ENCODE peak calls at places on chromosome 5, in ten cellular contexts. O, T, W, A, G, N, F, Z, I and Y are unnamed samples.

GRCh38 chr5:17412760-17413671 is 85.0 kb upstream of the TAF11L2 start:
- DNase-seq in I (no peak), T (no peak), W (no peak), F (no peak), G (no peak), Z (no peak), O (no peak), A (no peak), N (no peak), Y (no peak)

GRCh38 chr5:5104550-5104949 is 35.6 kb upstream of the ADAMTS16 start:
- DNase-seq in O (no peak), I (no peak), A (no peak), N (no peak), F (no peak), Z (no peak), W (no peak), G (no peak), T (no peak), Y (no peak)

GRCh38 chr5:143887302-143887638 is 75.3 kb downstream of the HMHB1 start:
- DNase-seq in F (peak; percentile 49), A (peak; percentile 74), T (peak; percentile 78), N (peak; percentile 73), Z (peak; percentile 61), O (no peak), W (peak; percentile 52), G (peak; percentile 23), I (peak; percentile 26), Y (no peak)

GRCh38 chr5:124234022-124234899 is 512.2 kb downstream of the ZNF608 start:
- DNase-seq in A (no peak), N (no peak), O (no peak), G (no peak), Z (no peak), T (no peak), F (no peak), I (no peak), W (no peak), Y (no peak)

GRCh38 chr5:171750316-171750788 is 35.3 kb upstream of the SMIM23 start:
- DNase-seq in A (no peak), G (no peak), W (peak; percentile 64), T (no peak), O (no peak), N (peak; percentile 32), Z (peak; percentile 39), I (peak; percentile 51), F (peak; percentile 7), Y (no peak)

GRCh38 chr5:132478498-132478855 is 12.1 kb downstream of the IRF1 start:
- DNase-seq in N (no peak), T (peak; percentile 29), W (no peak), I (no peak), Z (peak; percentile 43), G (no peak), F (no peak), O (no peak), A (no peak), Y (no peak)

GRCh38 chr5:75054110-75054930 is 2.0 kb upstream of the GCNT4 start:
- DNase-seq in A (peak; percentile 57), G (peak; percentile 50), O (no peak), T (peak; percentile 74), Z (peak; percentile 64), W (no peak), I (peak; percentile 54), F (peak; percentile 34), N (no peak), Y (no peak)

GRCh38 chr5:133761606-133762005 is 149.3 kb upstream of the FSTL4 start:
- DNase-seq in F (no peak), N (no peak), I (no peak), G (no peak), T (no peak), O (no peak), W (no peak), A (no peak), Z (no peak), Y (no peak)

GRCh38 chr5:119270121-119270565 is 85.7 kb upstream of the TNFAIP8 start:
- DNase-seq in G (no peak), W (no peak), F (no peak), A (no peak), T (no peak), I (no peak), N (no peak), Z (no peak), O (no peak), Y (no peak)

DNA sequence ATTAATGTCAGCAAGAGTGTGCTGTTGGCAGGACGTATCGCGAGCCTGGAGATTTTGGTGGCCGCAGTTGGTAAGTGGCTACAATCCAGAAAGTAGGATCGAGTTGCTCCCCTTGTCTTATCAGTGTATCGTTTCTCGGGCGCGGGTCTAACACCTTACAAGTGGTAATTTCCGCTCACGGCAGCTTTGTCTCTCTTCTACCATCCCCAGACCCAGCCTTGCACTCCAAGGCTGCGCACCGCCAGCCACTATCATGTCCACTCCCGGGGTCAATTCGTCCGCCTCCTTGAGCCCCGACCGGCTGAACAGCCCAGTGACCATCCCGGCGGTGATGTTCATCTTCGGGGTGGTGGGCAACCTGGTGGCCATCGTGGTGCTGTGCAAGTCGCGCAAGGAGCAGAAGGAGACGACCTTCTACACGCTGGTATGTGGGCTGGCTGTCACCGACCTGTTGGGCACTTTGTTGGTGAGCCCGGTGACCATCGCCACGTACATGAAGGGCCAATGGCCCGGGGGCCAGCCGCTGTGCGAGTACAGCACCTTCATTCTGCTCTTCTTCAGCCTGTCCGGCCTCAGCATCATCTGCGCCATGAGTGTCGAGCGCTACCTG is 1.1 kb downstream of the PTGER4 start:
- DNase-seq in A (peak; percentile 54), W (no peak), N (no peak), G (peak; percentile 39), Z (no peak), F (no peak), I (peak; percentile 35), T (peak; percentile 75), O (no peak), Y (peak; percentile 15)
- TF ChIP-seq CTCF in A (peak; percentile 35), W (peak; percentile 5), N (no peak), G (no peak), Z (peak; percentile 24), F (peak; percentile 16), I (no peak), T (no peak), O (peak; percentile 17), Y (peak; percentile 7)

GRCh38 chr5:65482727-65483473 is 1.2 kb upstream of the ADAMTS6 start:
- DNase-seq in I (no peak), Z (peak; percentile 75), O (peak; percentile 17), A (peak; percentile 86), T (no peak), G (no peak), W (peak; percentile 83), N (peak; percentile 35), F (peak; percentile 69), Y (peak; percentile 23)

GRCh38 chr5:65481171-65481575 is 547 bp downstream of the ADAMTS6 start:
- DNase-seq in G (no peak), N (no peak), W (peak; percentile 48), I (no peak), T (no peak), Z (peak; percentile 22), F (no peak), O (no peak), A (no peak), Y (no peak)

GRCh38 chr5:65483474-65484346 is 2.0 kb upstream of the ADAMTS6 start:
- DNase-seq in T (no peak), A (peak; percentile 82), N (peak; percentile 56), I (no peak), F (peak; percentile 86), W (peak; percentile 90), G (no peak), O (peak; percentile 36), Z (peak; percentile 89), Y (peak; percentile 66)

GRCh38 chr5:65481635-65482271 is at the start of gene ADAMTS6:
- DNase-seq in F (peak; percentile 99), N (peak; percentile 97), A (peak; percentile 97), O (peak; percentile 55), Z (peak; percentile 99), W (peak; percentile 99), G (peak; percentile 82), T (peak; percentile 94), I (peak; percentile 95), Y (peak; percentile 90)

DNA sequence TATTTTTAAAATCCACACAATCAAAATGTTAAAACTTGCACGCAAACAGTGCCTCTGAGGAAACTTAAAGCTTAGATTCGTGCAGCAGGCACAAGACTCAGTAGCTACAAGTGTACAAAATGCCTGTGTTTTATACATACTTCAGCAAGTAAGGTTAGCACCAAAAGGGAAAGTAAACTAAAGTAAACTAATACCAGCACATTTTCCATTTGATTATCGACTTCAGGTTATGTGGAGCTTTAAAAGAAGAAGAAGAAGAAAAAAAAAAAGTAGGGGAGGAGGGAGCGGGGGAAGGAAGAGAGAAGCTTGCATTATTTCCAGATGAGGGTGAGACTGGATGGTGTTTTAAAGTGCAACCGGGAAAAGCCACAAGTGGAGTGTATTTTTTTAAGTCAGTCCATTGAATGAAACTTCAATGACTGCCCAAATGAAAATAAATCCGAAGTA is 583 bp upstream of the ADAMTS6 start:
- DNase-seq in T (no peak), A (peak; percentile 81), W (peak; percentile 76), Z (peak; percentile 62), N (peak; percentile 48), I (no peak), O (no peak), F (peak; percentile 58), G (no peak), Y (peak; percentile 7)
- H3K4me3 ChIP-seq in T (peak overlapping the region; percentile 84), A (peak overlapping the region; percentile 53), W (peak overlapping the region; percentile 64), Z (peak overlapping the region; percentile 68), N (peak overlapping the region; percentile 88), I (peak overlapping the region; percentile 67), O (peak overlapping the region; percentile 79), F (peak overlapping the region; percentile 88), G (peak overlapping the region; percentile 60), Y (peak overlapping the region; percentile 92)

DNA sequence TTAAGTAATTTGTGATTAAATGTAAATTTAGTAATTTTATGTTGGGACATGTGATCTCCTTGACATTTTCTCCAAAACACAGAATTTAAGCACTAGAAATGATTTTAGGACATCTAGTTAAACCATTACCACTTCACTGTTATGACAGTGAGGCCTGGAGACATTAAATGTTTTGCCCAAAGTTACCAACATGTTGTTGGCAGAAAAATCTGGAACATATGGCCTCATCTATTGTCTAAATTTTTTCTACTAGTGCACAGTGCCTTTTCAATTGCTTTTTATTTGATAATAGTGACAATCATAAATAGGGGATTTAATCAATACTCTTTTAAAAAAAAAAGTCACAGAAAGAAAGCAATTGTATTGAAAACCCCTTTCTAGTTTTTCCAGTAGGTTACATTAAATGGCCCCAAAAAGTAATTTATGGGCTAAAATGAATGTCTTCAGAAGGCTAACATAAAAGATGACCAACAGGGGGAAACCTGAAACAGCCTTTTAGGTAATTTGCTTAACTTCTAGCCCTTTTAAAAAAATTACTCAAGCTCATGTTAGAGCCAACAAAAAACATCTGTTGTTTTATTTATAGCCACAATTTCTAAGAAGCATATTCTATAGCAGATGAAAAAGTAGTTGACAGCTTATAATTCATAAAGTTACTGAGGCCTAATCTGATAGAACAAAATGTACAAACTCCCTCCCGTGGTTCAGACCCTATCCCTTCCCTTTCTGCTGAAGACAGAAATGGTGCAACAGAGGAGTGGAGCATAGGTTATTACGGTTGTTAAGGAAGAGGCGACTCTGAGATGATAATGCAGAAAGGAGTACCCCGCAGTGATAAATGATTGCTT is 45.8 kb downstream of the PIK3R1 start:
- DNase-seq in G (no peak), F (peak; percentile 49), O (no peak), Z (peak; percentile 83), A (no peak), N (peak; percentile 37), W (peak; percentile 71), T (no peak), I (no peak), Y (no peak)
- TF ChIP-seq CTCF in G (no peak), F (peak; percentile 39), O (no peak), Z (peak; percentile 31), A (peak; percentile 27), N (peak; percentile 20), W (peak; percentile 32), T (no peak), I (peak; percentile 22), Y (no peak)

DNA sequence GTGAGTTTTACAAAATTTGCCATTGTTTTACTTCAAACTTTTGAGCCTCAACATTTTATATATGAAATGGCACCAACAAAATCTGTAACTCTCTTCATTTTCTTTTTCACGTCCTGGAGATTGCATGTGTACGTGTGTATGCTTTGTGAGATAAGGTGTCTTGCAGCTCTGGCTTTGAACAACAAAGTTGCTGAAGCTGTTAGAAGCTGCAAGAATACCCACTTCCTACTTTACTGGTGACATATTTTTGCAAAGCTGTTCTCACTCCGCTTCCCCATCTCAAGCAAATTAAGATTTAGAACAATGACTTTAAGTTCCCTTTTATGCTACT is 41.8 kb downstream of the FYB1 start:
- DNase-seq in F (no peak), Z (no peak), G (no peak), N (no peak), O (peak; percentile 21), A (no peak), T (no peak), I (no peak), W (no peak), Y (peak; percentile 31)
- H3K4me3 ChIP-seq in F (no peak overlapping the region), Z (no peak overlapping the region), G (no peak overlapping the region), N (no peak overlapping the region), O (no peak overlapping the region), A (no peak overlapping the region), T (no peak overlapping the region), I (no peak overlapping the region), W (no peak overlapping the region), Y (no peak overlapping the region)